ENCODE peak calls at places on chromosome 20, in four cellular contexts. P is activated gamma-delta T cell treated with Interleukin-2 at 50 U/mL for 16 hours, U is neuronal stem cell, O is GM18507. L is an unnamed sample.

GRCh38 chr20:40532103-40532502 is 156.9 kb downstream of the MAFB start:
- DNase-seq in P (no peak), U (no peak), O (no peak), L (no peak)

GRCh38 chr20:34549291-34549928 is 9.1 kb upstream of the MAP1LC3A start:
- DNase-seq in P (no peak), U (no peak), O (no peak), L (no peak)

GRCh38 chr20:34922654-34923381 is 32.8 kb downstream of the GSS start:
- DNase-seq in P (no peak), U (no peak), O (no peak), L (no peak)

GRCh38 chr20:55160022-55160421 is 684.6 kb downstream of the DOK5 start:
- DNase-seq in P (no peak), U (no peak), O (no peak), L (no peak)

GRCh38 chr20:54692168-54692887 is 216.9 kb downstream of the DOK5 start:
- DNase-seq in P (no peak), U (no peak), O (no peak), L (no peak)

GRCh38 chr20:20085071-20085470 is 32.7 kb downstream of the CFAP61 start:
- DNase-seq in P (no peak), U (no peak), O (no peak), L (no peak)

GRCh38 chr20:4956200-4956810 is 45.0 kb downstream of the SLC23A2 start:
- DNase-seq in P (no peak), U (peak; percentile 44), O (no peak), L (no peak)

GRCh38 chr20:38173237-38174156 is 8.4 kb upstream of the TGM2 start:
- DNase-seq in P (no peak), U (no peak), O (no peak), L (no peak)

GRCh38 chr20:49938173-49939163 is 2.3 kb downstream of the RNF114 start:
- DNase-seq in P (no peak), U (no peak), O (no peak), L (no peak)

GRCh38 chr20:35174458-35175216 is 2.8 kb downstream of the PROCR start:
- DNase-seq in P (no peak), U (no peak), O (no peak), L (no peak)

GRCh38 chr20:17155401-17155800 is 71.4 kb upstream of the PCSK2 start:
- DNase-seq in P (no peak), U (no peak), O (no peak), L (no peak)

GRCh38 chr20:14997791-14998190 is 660.4 kb upstream of the FLRT3 start:
- DNase-seq in P (no peak), U (no peak), O (no peak), L (no peak)